ENCODE peak calls at places on chromosomes 11 and 22, in eight cellular contexts. N is amniotic epithelial cell; F is NCI-H2081; Q is IMR-90; I is HS-5; B is CD4-positive, CD25-positive, alpha-beta regulatory T cell; X is A549; Y is sciatic nerve. R is an unnamed sample.

GRCh38 chr11:61173456-61173855 is 12.2 kb upstream of the VPS37C start:
- DNase-seq in N (no peak), F (no peak), Q (peak; percentile 34), I (no peak), B (no peak), X (peak; percentile 49), Y (peak; percentile 2), R (no peak)

GRCh38 chr11:86192858-86193257 is 51.7 kb upstream of the EED start:
- DNase-seq in N (no peak), F (peak; percentile 93), Q (no peak), I (no peak), B (no peak), X (no peak), Y (no peak), R (no peak)

GRCh38 chr11:27623945-27624523 is 76.2 kb downstream of the BDNF start:
- DNase-seq in N (no peak), F (no peak), Q (no peak), I (no peak), B (no peak), X (no peak), Y (no peak), R (no peak)

GRCh38 chr11:100632970-100633452 is 54.1 kb upstream of the ARHGAP42 start:
- DNase-seq in N (peak; percentile 26), F (peak; percentile 41), Q (peak; percentile 56), I (no peak), B (no peak), X (peak; percentile 11), Y (peak; percentile 83), R (no peak)

GRCh38 chr11:78313181-78313788 is 104.3 kb downstream of the GAB2 start:
- DNase-seq in N (peak; percentile 91), F (peak; percentile 83), Q (peak; percentile 79), I (peak; percentile 42), B (no peak), X (peak; percentile 24), Y (no peak), R (peak; percentile 52)

GRCh38 chr11:123122341-123122740 is 60.4 kb upstream of the HSPA8 start:
- DNase-seq in N (peak; percentile 94), F (no peak), Q (peak; percentile 78), I (no peak), B (no peak), X (peak; percentile 50), Y (no peak), R (no peak)

GRCh38 chr11:83793332-83793731 is 507.2 kb upstream of the CCDC90B start:
- DNase-seq in N (no peak), F (no peak), Q (no peak), I (no peak), B (no peak), X (no peak), Y (no peak), R (no peak)

GRCh38 chr11:67698247-67698646 is 23.8 kb upstream of the ALDH3B2 start:
- DNase-seq in N (no peak), F (no peak), Q (no peak), I (no peak), B (no peak), X (peak; percentile 72), Y (no peak), R (no peak)

GRCh38 chr11:70095541-70096252 is 17.6 kb downstream of the ANO1 start:
- DNase-seq in N (peak; percentile 18), F (no peak), Q (peak; percentile 27), I (no peak), B (no peak), X (no peak), Y (no peak), R (no peak)

GRCh38 chr11:19803506-19803998 is 90.9 kb downstream of the NAV2 start:
- DNase-seq in N (no peak), F (no peak), Q (no peak), I (no peak), B (no peak), X (no peak), Y (no peak), R (no peak)

GRCh38 chr22:44049369-44050231 is 25.5 kb downstream of the PARVB start:
- DNase-seq in N (no peak), F (no peak), Q (no peak), I (no peak), B (no peak), X (no peak), Y (no peak), R (no peak)

GRCh38 chr11:73322111-73322985 is 14.3 kb downstream of the ARHGEF17 start:
- DNase-seq in N (no peak), F (no peak), Q (peak; percentile 69), I (no peak), B (no peak), X (no peak), Y (no peak), R (no peak)

GRCh38 chr11:107307991-107308390 is 149.6 kb downstream of the CWF19L2 start:
- DNase-seq in N (no peak), F (no peak), Q (no peak), I (no peak), B (no peak), X (no peak), Y (no peak), R (no peak)

GRCh38 chr11:65903068-65903481 is 2.9 kb upstream of the FOSL1 start:
- DNase-seq in N (peak; percentile 72), F (no peak), Q (peak; percentile 91), I (peak; percentile 90), B (no peak), X (peak; percentile 90), Y (no peak), R (peak; percentile 84)

GRCh38 chr11:123405123-123405592 is 24.9 kb upstream of the GRAMD1B start:
- DNase-seq in N (peak; percentile 13), F (no peak), Q (no peak), I (no peak), B (no peak), X (no peak), Y (no peak), R (no peak)

GRCh38 chr11:104663190-104664140 is 234.8 kb downstream of the CASP12 start:
- DNase-seq in N (no peak), F (no peak), Q (peak; percentile 12), I (peak; percentile 10), B (no peak), X (peak; percentile 2), Y (no peak), R (no peak)

GRCh38 chr11:650482-650881 is 13.4 kb downstream of the DRD4 start:
- DNase-seq in N (no peak), F (no peak), Q (peak; percentile 40), I (no peak), B (no peak), X (no peak), Y (no peak), R (no peak)

GRCh38 chr11:128324531-128325141 is 262.7 kb downstream of the ETS1 start:
- DNase-seq in N (no peak), F (no peak), Q (no peak), I (no peak), B (peak; percentile 71), X (no peak), Y (no peak), R (no peak)

GRCh38 chr11:116927163-116927772 is 89.8 kb upstream of the APOA1 start:
- DNase-seq in N (no peak), F (no peak), Q (no peak), I (no peak), B (no peak), X (no peak), Y (no peak), R (no peak)

GRCh38 chr22:28669388-28669787 is 10.3 kb downstream of the TTC28 start:
- DNase-seq in N (no peak), F (no peak), Q (no peak), I (no peak), B (no peak), X (no peak), Y (no peak), R (no peak)

GRCh38 chr11:76071090-76071489 is 135.2 kb downstream of the WNT11 start:
- DNase-seq in N (no peak), F (no peak), Q (no peak), I (no peak), B (no peak), X (no peak), Y (no peak), R (no peak)

GRCh38 chr11:1099519-1100355 is 25.1 kb downstream of the MUC2 start:
- DNase-seq in N (no peak), F (no peak), Q (no peak), I (no peak), B (no peak), X (no peak), Y (no peak), R (no peak)

GRCh38 chr11:7512525-7513209 is 1.1 kb upstream of the PPFIBP2 start:
- DNase-seq in N (peak; percentile 2), F (no peak), Q (no peak), I (no peak), B (no peak), X (no peak), Y (peak; percentile 80), R (peak; percentile 31)

GRCh38 chr22:28505416-28506156 is 174.1 kb downstream of the TTC28 start:
- DNase-seq in N (no peak), F (no peak), Q (no peak), I (no peak), B (no peak), X (no peak), Y (peak; percentile 52), R (no peak)

R was measured in GM04503.